ENCODE peak calls at places on chromosomes 5 and 9, in five cellular contexts. V is CD8-positive, alpha-beta memory T cell; L is activated T-cell treated with anti-CD3 and anti-CD28 coated beads, Interleukin-2, amount 50 U/mL, for 4 hours; D is mucosa of gallbladder; W is memory B cell. C is an unnamed sample.

GRCh38 chr5:164119806-164120440 is 614.5 kb downstream of the MAT2B start:
- DNase-seq in W (no peak), V (no peak), L (no peak), D (no peak), C (no peak)

GRCh38 chr5:39256472-39256871 is 37.1 kb upstream of the FYB1 start:
- DNase-seq in L (no peak), D (no peak), V (peak; percentile 21), W (no peak), C (no peak)

GRCh38 chr9:129750010-129750409 is 2.8 kb downstream of the PTGES start:
- DNase-seq in W (no peak), V (no peak), D (no peak), L (no peak), C (no peak)

GRCh38 chr9:130500340-130500771 is 55.6 kb downstream of the ASS1 start:
- DNase-seq in V (no peak), D (peak; percentile 19), L (no peak), W (no peak), C (no peak)

GRCh38 chr5:157476699-157477408 is 16.8 kb downstream of the NIPAL4 start:
- DNase-seq in W (no peak), V (peak; percentile 15), D (peak; percentile 50), L (no peak), C (peak; percentile 28)

GRCh38 chr9:85534340-85534739 is 207.4 kb downstream of the AGTPBP1 start:
- DNase-seq in D (no peak), V (no peak), W (no peak), L (no peak), C (no peak)

GRCh38 chr9:114953917-114954316 is 23.5 kb upstream of the TNFSF8 start:
- DNase-seq in W (no peak), D (peak; percentile 50), L (no peak), V (no peak), C (no peak)

GRCh38 chr9:122216138-122216797 is 12.5 kb downstream of the LHX6 start:
- DNase-seq in W (no peak), L (no peak), V (no peak), D (no peak), C (no peak)

GRCh38 chr5:173481821-173482220 is 134.6 kb downstream of the BOD1 start:
- DNase-seq in D (no peak), L (no peak), W (no peak), V (no peak), C (no peak)

GRCh38 chr9:115042781-115043509 is 75.0 kb downstream of the TNC start:
- DNase-seq in V (no peak), L (no peak), D (no peak), W (no peak), C (no peak)

GRCh38 chr5:33148076-33148501 is 292.7 kb upstream of the TARS1 start:
- DNase-seq in D (peak; percentile 12), V (no peak), L (no peak), W (no peak), C (no peak)

GRCh38 chr9:136975624-136976023 is 1.7 kb upstream of the PTGDS start:
- DNase-seq in D (no peak), L (no peak), W (no peak), V (no peak), C (no peak)

GRCh38 chr5:178460598-178461425 is 129.4 kb downstream of the COL23A1 start:
- DNase-seq in D (peak; percentile 83), L (peak; percentile 24), W (no peak), V (no peak), C (no peak)

GRCh38 chr5:127001621-127002296 is 28.6 kb downstream of the MARCHF3 start:
- DNase-seq in W (no peak), D (no peak), L (no peak), V (no peak), C (no peak)

GRCh38 chr5:5207832-5208231 is 67.7 kb downstream of the ADAMTS16 start:
- DNase-seq in W (no peak), V (no peak), D (no peak), L (no peak), C (no peak)

GRCh38 chr5:137201876-137202275 is 297.2 kb downstream of the SPOCK1 start:
- DNase-seq in L (no peak), D (no peak), W (no peak), V (no peak), C (no peak)

GRCh38 chr5:55593115-55593472 is 58.3 kb upstream of the PLPP1 start:
- DNase-seq in D (no peak), L (no peak), V (no peak), W (no peak), C (no peak)

GRCh38 chr5:135890867-135891266 is 4.8 kb downstream of the IL9 start:
- DNase-seq in V (no peak), L (no peak), W (no peak), D (no peak), C (no peak)

GRCh38 chr9:118652935-118653334 is 716.3 kb downstream of the BRINP1 start:
- DNase-seq in L (no peak), D (no peak), V (no peak), W (no peak), C (no peak)

GRCh38 chr5:120228262-120229031 is 235.7 kb upstream of the PRR16 start:
- DNase-seq in W (no peak), D (no peak), V (no peak), L (no peak), C (no peak)

GRCh38 chr5:179595916-179596315 is 27.6 kb downstream of the HNRNPH1 start:
- DNase-seq in V (no peak), D (no peak), W (no peak), L (no peak), C (no peak)

GRCh38 chr5:74143724-74144330 is 496.7 kb downstream of the ENC1 start:
- DNase-seq in V (no peak), L (no peak), W (no peak), D (no peak), C (no peak)

GRCh38 chr5:67249590-67249895 is 52.9 kb upstream of the CD180 start:
- DNase-seq in L (no peak), W (no peak), V (no peak), D (no peak), C (no peak)

GRCh38 chr5:158451203-158451982 is 592.4 kb upstream of the CLINT1 start:
- DNase-seq in W (no peak), L (no peak), V (no peak), D (peak; percentile 37), C (no peak)

GRCh38 chr5:157772077-157772613 is 28.6 kb downstream of the LSM11 start:
- DNase-seq in W (no peak), L (no peak), D (no peak), V (no peak), C (no peak)

GRCh38 chr9:135241381-135242380 is 154.2 kb downstream of the OLFM1 start:
- DNase-seq in L (no peak), W (no peak), D (no peak), V (no peak), C (no peak)

GRCh38 chr5:154071799-154072781 is 33.3 kb downstream of the MFAP3 start:
- DNase-seq in W (peak; percentile 82), V (peak; percentile 66), L (peak; percentile 84), D (peak; percentile 84), C (peak; percentile 78)

GRCh38 chr9:101485873-101486692 is 47.6 kb upstream of the RNF20 start:
- DNase-seq in V (no peak), L (no peak), D (peak; percentile 21), W (no peak), C (no peak)

GRCh38 chr9:99826579-99826978 is 4.9 kb downstream of the NR4A3 start:
- DNase-seq in L (no peak), V (no peak), D (no peak), W (no peak), C (no peak)

GRCh38 chr9:107546859-107547258 is 57.3 kb upstream of the KLF4 start:
- DNase-seq in V (no peak), D (no peak), W (no peak), L (no peak), C (no peak)

GRCh38 chr5:21685536-21685935 is 1167.6 kb downstream of the CDH12 start:
- DNase-seq in V (no peak), L (no peak), W (no peak), D (no peak), C (no peak)

GRCh38 chr5:73263001-73263710 is 90.2 kb downstream of the TMEM174 start:
- DNase-seq in L (no peak), W (no peak), V (no peak), D (no peak), C (no peak)

GRCh38 chr5:171857537-171857936 is 71.9 kb downstream of the SMIM23 start:
- DNase-seq in D (no peak), W (no peak), L (no peak), V (no peak), C (no peak)

GRCh38 chr9:95666096-95666784 is 149.5 kb upstream of the PTCH1 start:
- DNase-seq in W (no peak), V (no peak), L (no peak), D (no peak), C (no peak)

GRCh38 chr9:17165734-17166133 is 30.9 kb downstream of the CNTLN start:
- DNase-seq in V (no peak), D (no peak), W (no peak), L (no peak), C (no peak)

GRCh38 chr5:101878190-101878589 is 417.9 kb downstream of the SLCO4C1 start:
- DNase-seq in L (no peak), V (no peak), D (no peak), W (no peak), C (no peak)

GRCh38 chr5:134122530-134122929 is 8.0 kb downstream of the TCF7 start:
- DNase-seq in W (peak; percentile 46), D (no peak), V (peak; percentile 85), L (peak; percentile 30), C (peak; percentile 74)

GRCh38 chr5:152514827-152515397 is 109.8 kb upstream of the NMUR2 start:
- DNase-seq in L (no peak), V (no peak), W (no peak), D (no peak), C (no peak)